ENCODE peak calls at places on chromosomes 16 and 17, in five cellular contexts. V, O, Z, N and L are unnamed samples.

GRCh38 chr17:77864234-77865108 is 94.0 kb upstream of the TNRC6C start:
- ATAC-seq in Z (peak; percentile 18), N (no peak), V (peak; percentile 27), O (peak; percentile 2), L (no peak)

GRCh38 chr16:17364319-17365210 is 106.2 kb downstream of the XYLT1 start:
- ATAC-seq in V (no peak), Z (no peak), N (peak; percentile 72), O (peak; percentile 17), L (peak; percentile 87)

GRCh38 chr17:75976175-75976848 is 2.7 kb downstream of the ACOX1 start:
- ATAC-seq in Z (no peak), O (no peak), V (no peak), N (no peak), L (no peak)

GRCh38 chr17:2181206-2181983 is 122.2 kb downstream of the SMG6 start:
- ATAC-seq in Z (peak; percentile 61), N (no peak), V (peak; percentile 53), O (peak; percentile 82), L (no peak)

GRCh38 chr16:3578121-3578520 is 918 bp upstream of the NLRC3 start:
- ATAC-seq in N (peak; percentile 75), O (no peak), Z (no peak), V (no peak), L (peak; percentile 77)

GRCh38 chr17:17079761-17080160 is 37.5 kb downstream of the MPRIP start:
- ATAC-seq in N (no peak), O (peak; percentile 57), V (peak; percentile 82), Z (peak; percentile 86), L (no peak)

GRCh38 chr17:82848022-82848592 is 8.3 kb upstream of the ZNF750 start:
- ATAC-seq in V (no peak), O (no peak), N (peak; percentile 88), Z (no peak), L (peak; percentile 82)

GRCh38 chr16:50270510-50271147 is 4.3 kb downstream of the ADCY7 start:
- ATAC-seq in O (no peak), Z (no peak), V (no peak), N (no peak), L (no peak)

GRCh38 chr17:364766-365165 is 12.2 kb upstream of the RPH3AL start:
- ATAC-seq in Z (no peak), V (no peak), N (no peak), O (no peak), L (no peak)

GRCh38 chr17:18368948-18369347 is 5.6 kb upstream of the SHMT1 start:
- ATAC-seq in Z (no peak), O (no peak), N (no peak), V (no peak), L (no peak)

GRCh38 chr17:37885136-37885535 is 39.1 kb upstream of the TBC1D3K start:
- ATAC-seq in V (no peak), O (no peak), Z (no peak), N (no peak), L (no peak)